ENCODE peak calls at places on chromosomes 16 and 17, in eight cellular contexts. One of them, this sample, is unnamed.

GRCh38 chr17:55284944-55285339 is 20.2 kb downstream of the HLF start:
- DNase-seq in fibroblast of the aortic adventitia: no peak
- DNase-seq in CD4-positive, CD25-positive, alpha-beta regulatory T cell: no peak
- DNase-seq in kidney: no peak
- DNase-seq in right cardiac atrium: no peak
- DNase-seq in naive thymus-derived CD4-positive, alpha-beta T cell: no peak
- DNase-seq in heart right ventricle: no peak
- DNase-seq in CD8-positive, alpha-beta T cell: no peak
- DNase-seq in this sample: no peak

GRCh38 chr17:61408151-61409041 is 8.8 kb downstream of the TBX2 start:
- DNase-seq in fibroblast of the aortic adventitia: no peak
- DNase-seq in CD4-positive, CD25-positive, alpha-beta regulatory T cell: no peak
- DNase-seq in kidney: peak; percentile 74
- DNase-seq in right cardiac atrium: peak; percentile 60
- DNase-seq in naive thymus-derived CD4-positive, alpha-beta T cell: no peak
- DNase-seq in heart right ventricle: no peak
- DNase-seq in CD8-positive, alpha-beta T cell: no peak
- DNase-seq in this sample: peak; percentile 71

GRCh38 chr17:50935201-50936124 is 69.3 kb upstream of the TOB1 start:
- DNase-seq in fibroblast of the aortic adventitia: no peak
- DNase-seq in CD4-positive, CD25-positive, alpha-beta regulatory T cell: no peak
- DNase-seq in kidney: peak; percentile 87
- DNase-seq in right cardiac atrium: no peak
- DNase-seq in naive thymus-derived CD4-positive, alpha-beta T cell: no peak
- DNase-seq in heart right ventricle: peak; percentile 68
- DNase-seq in CD8-positive, alpha-beta T cell: no peak
- DNase-seq in this sample: peak; percentile 46

GRCh38 chr17:81453712-81454111 is 58.5 kb downstream of the BAHCC1 start:
- DNase-seq in fibroblast of the aortic adventitia: no peak
- DNase-seq in CD4-positive, CD25-positive, alpha-beta regulatory T cell: no peak
- DNase-seq in kidney: no peak
- DNase-seq in right cardiac atrium: no peak
- DNase-seq in naive thymus-derived CD4-positive, alpha-beta T cell: no peak
- DNase-seq in heart right ventricle: no peak
- DNase-seq in CD8-positive, alpha-beta T cell: peak; percentile 16
- DNase-seq in this sample: no peak

GRCh38 chr17:9109933-9110332 is 88.6 kb downstream of the NTN1 start:
- DNase-seq in fibroblast of the aortic adventitia: no peak
- DNase-seq in CD4-positive, CD25-positive, alpha-beta regulatory T cell: no peak
- DNase-seq in kidney: no peak
- DNase-seq in right cardiac atrium: no peak
- DNase-seq in naive thymus-derived CD4-positive, alpha-beta T cell: no peak
- DNase-seq in heart right ventricle: no peak
- DNase-seq in CD8-positive, alpha-beta T cell: no peak
- DNase-seq in this sample: peak; percentile 56

GRCh38 chr16:73781297-73781696 is 515.3 kb upstream of the PSMD7 start:
- DNase-seq in fibroblast of the aortic adventitia: no peak
- DNase-seq in CD4-positive, CD25-positive, alpha-beta regulatory T cell: no peak
- DNase-seq in kidney: no peak
- DNase-seq in right cardiac atrium: no peak
- DNase-seq in naive thymus-derived CD4-positive, alpha-beta T cell: no peak
- DNase-seq in heart right ventricle: no peak
- DNase-seq in CD8-positive, alpha-beta T cell: no peak
- DNase-seq in this sample: no peak

GRCh38 chr16:27311449-27311831 is 2.3 kb upstream of the IL4R start:
- DNase-seq in fibroblast of the aortic adventitia: no peak
- DNase-seq in CD4-positive, CD25-positive, alpha-beta regulatory T cell: no peak
- DNase-seq in kidney: no peak
- DNase-seq in right cardiac atrium: no peak
- DNase-seq in naive thymus-derived CD4-positive, alpha-beta T cell: no peak
- DNase-seq in heart right ventricle: no peak
- DNase-seq in CD8-positive, alpha-beta T cell: no peak
- DNase-seq in this sample: no peak

GRCh38 chr17:75814900-75815373 is 29.3 kb downstream of the UNC13D start:
- DNase-seq in fibroblast of the aortic adventitia: peak; percentile 59
- DNase-seq in CD4-positive, CD25-positive, alpha-beta regulatory T cell: no peak
- DNase-seq in kidney: peak; percentile 72
- DNase-seq in right cardiac atrium: peak; percentile 35
- DNase-seq in naive thymus-derived CD4-positive, alpha-beta T cell: no peak
- DNase-seq in heart right ventricle: no peak
- DNase-seq in CD8-positive, alpha-beta T cell: no peak
- DNase-seq in this sample: peak; percentile 38

GRCh38 chr17:38872671-38873385 is 3.0 kb downstream of the LASP1 start:
- DNase-seq in fibroblast of the aortic adventitia: no peak
- DNase-seq in CD4-positive, CD25-positive, alpha-beta regulatory T cell: no peak
- DNase-seq in kidney: no peak
- DNase-seq in right cardiac atrium: no peak
- DNase-seq in naive thymus-derived CD4-positive, alpha-beta T cell: no peak
- DNase-seq in heart right ventricle: no peak
- DNase-seq in CD8-positive, alpha-beta T cell: no peak
- DNase-seq in this sample: no peak

GRCh38 chr17:38875477-38876080 is 5.7 kb downstream of the LASP1 start:
- DNase-seq in fibroblast of the aortic adventitia: no peak
- DNase-seq in CD4-positive, CD25-positive, alpha-beta regulatory T cell: no peak
- DNase-seq in kidney: no peak
- DNase-seq in right cardiac atrium: peak; percentile 42
- DNase-seq in naive thymus-derived CD4-positive, alpha-beta T cell: no peak
- DNase-seq in heart right ventricle: no peak
- DNase-seq in CD8-positive, alpha-beta T cell: no peak
- DNase-seq in this sample: peak; percentile 39

GRCh38 chr17:38871992-38872605 is 2.2 kb downstream of the LASP1 start:
- DNase-seq in fibroblast of the aortic adventitia: no peak
- DNase-seq in CD4-positive, CD25-positive, alpha-beta regulatory T cell: no peak
- DNase-seq in kidney: no peak
- DNase-seq in right cardiac atrium: no peak
- DNase-seq in naive thymus-derived CD4-positive, alpha-beta T cell: no peak
- DNase-seq in heart right ventricle: no peak
- DNase-seq in CD8-positive, alpha-beta T cell: no peak
- DNase-seq in this sample: no peak

GRCh38 chr17:38874505-38875419 is 4.9 kb downstream of the LASP1 start:
- DNase-seq in fibroblast of the aortic adventitia: peak; percentile 28
- DNase-seq in CD4-positive, CD25-positive, alpha-beta regulatory T cell: no peak
- DNase-seq in kidney: no peak
- DNase-seq in right cardiac atrium: peak; percentile 83
- DNase-seq in naive thymus-derived CD4-positive, alpha-beta T cell: no peak
- DNase-seq in heart right ventricle: no peak
- DNase-seq in CD8-positive, alpha-beta T cell: no peak
- DNase-seq in this sample: no peak

DNA sequence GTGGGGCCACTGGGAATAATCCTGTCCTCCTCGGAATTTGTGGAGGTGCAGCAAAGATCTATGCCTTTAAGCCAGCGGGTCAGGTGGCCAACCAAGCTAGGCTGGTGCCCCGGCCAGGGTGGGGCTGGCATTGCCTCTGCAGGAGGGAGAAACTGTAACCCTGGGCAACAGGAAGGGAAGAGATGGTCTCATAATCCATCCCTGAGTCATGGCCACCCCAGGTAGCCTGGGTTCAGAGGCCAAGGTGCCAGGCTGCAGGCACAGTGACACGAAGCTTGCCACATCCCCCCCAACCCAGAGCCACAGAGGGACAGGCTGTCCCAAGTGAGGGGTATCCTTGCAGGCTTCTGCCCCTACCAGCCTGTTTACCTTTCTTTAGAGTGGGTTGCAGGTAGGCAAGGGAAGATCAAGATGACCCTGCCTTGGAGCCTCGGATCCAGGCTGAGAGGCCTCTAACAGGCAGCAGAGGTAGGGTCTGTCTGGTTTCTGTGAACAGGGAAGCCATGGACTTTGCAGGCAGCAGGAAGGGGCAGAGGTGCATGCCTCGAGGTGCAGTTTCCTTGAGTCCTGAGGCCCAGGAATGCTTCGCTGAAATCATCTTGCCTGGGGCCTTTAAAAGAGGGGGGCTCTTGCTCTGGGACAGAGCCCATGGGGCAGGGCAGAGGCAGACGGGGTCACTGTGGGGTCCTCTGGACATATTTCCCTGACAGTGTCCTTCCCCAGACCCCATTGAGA is 4.0 kb downstream of the LASP1 start:
- DNase-seq in fibroblast of the aortic adventitia: no peak
- DNase-seq in CD4-positive, CD25-positive, alpha-beta regulatory T cell: no peak
- DNase-seq in kidney: no peak
- DNase-seq in right cardiac atrium: no peak
- DNase-seq in naive thymus-derived CD4-positive, alpha-beta T cell: no peak
- DNase-seq in heart right ventricle: no peak
- DNase-seq in CD8-positive, alpha-beta T cell: no peak
- DNase-seq in this sample: no peak
- H3K4me3 ChIP-seq in fibroblast of the aortic adventitia: peak overlapping the region; percentile 31
- H3K4me3 ChIP-seq in CD4-positive, CD25-positive, alpha-beta regulatory T cell: no peak overlapping the region
- H3K4me3 ChIP-seq in kidney: no peak overlapping the region
- H3K4me3 ChIP-seq in right cardiac atrium: no peak overlapping the region
- H3K4me3 ChIP-seq in naive thymus-derived CD4-positive, alpha-beta T cell: no peak overlapping the region
- H3K4me3 ChIP-seq in heart right ventricle: no peak overlapping the region
- H3K4me3 ChIP-seq in CD8-positive, alpha-beta T cell: no peak overlapping the region
- H3K4me3 ChIP-seq in this sample: no peak overlapping the region

DNA sequence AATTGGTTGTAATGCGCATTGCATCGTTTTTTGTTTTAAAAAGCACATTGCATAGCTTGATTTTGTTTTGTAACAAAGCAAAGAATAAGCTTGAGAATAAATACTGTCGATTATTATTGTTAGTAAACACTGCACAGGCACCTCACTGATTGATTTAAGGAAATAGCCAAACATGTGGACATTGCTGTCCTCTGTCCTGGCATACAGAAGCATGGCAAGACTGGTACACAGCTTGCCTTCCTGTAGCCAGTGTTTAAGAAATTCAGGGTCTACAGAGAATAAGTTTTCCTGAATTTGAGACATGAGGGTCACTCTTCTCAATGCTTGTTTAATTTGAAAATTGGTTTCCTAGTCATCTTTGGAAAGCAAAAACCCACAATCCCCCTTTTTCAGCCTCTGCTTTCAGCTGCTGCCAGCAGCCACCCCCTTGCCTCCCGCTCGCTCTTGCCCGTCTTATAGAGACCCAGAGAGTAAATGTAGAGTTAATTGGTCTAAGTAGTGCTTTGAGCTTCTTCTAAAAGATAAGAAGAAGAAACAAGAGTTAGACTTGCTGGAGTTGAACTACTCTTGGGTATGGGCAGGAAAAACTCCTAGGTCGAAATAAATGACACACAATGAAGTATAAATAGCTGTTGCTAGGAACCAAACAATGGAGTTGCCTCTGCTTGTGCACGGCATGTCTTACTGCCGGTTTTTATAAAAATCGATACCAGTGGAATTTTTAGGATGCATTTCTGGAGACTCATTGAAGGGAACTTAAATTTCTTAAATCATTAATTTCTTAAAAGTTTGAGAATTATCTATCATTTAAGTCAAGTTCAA is 116.6 kb downstream of the MRTFB start:
- DNase-seq in fibroblast of the aortic adventitia: no peak
- DNase-seq in CD4-positive, CD25-positive, alpha-beta regulatory T cell: no peak
- DNase-seq in kidney: no peak
- DNase-seq in right cardiac atrium: no peak
- DNase-seq in naive thymus-derived CD4-positive, alpha-beta T cell: no peak
- DNase-seq in heart right ventricle: no peak
- DNase-seq in CD8-positive, alpha-beta T cell: no peak
- DNase-seq in this sample: no peak
- H3K4me3 ChIP-seq in fibroblast of the aortic adventitia: no peak overlapping the region
- H3K4me3 ChIP-seq in CD4-positive, CD25-positive, alpha-beta regulatory T cell: no peak overlapping the region
- H3K4me3 ChIP-seq in kidney: peak overlapping the region; percentile 4
- H3K4me3 ChIP-seq in right cardiac atrium: peak overlapping the region; percentile 73
- H3K4me3 ChIP-seq in naive thymus-derived CD4-positive, alpha-beta T cell: no peak overlapping the region
- H3K4me3 ChIP-seq in heart right ventricle: peak overlapping the region; percentile 36
- H3K4me3 ChIP-seq in CD8-positive, alpha-beta T cell: no peak overlapping the region
- H3K4me3 ChIP-seq in this sample: no peak overlapping the region

DNA sequence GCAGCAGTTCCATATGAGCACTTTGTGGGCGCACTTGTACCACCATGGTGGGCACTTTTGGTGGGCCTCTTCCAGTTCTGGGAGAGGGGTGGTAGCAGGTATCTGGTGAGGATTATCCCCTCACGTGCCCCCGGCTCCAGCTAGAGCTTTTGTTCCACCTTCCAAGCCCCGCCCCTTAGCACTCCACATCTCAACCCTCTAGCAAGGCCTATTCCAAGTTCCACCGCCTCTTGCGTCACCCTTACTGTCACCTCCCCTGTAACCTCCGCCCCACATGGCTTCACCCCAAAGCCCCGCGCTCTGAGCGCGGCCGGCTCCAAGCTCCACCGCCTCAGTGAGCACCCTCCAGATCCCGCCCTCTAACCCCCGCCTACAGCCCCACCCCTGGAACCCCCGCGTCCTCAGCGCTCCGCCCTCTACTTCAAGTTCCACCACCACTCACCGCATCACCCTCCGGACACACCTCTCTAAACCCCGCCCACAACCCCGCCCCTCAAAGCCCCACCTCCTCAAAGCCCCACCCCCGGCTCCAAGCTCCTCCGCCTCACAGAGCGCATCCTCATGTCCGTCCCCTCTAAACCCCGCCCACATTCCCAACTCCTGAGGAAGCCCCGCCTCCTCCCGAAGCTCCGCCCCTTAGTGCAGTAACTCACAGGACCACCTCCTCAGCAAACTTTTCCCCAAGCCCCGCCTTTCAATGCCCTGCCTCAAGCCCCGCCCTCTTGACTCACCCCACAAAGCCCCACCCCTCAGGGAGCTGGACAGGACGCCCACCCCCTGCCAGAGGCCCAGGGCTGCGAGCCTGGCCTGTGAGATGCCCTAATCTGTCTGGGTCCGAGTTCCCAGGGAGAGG is 11.1 kb downstream of the SCN4A start:
- DNase-seq in fibroblast of the aortic adventitia: peak; percentile 63
- DNase-seq in CD4-positive, CD25-positive, alpha-beta regulatory T cell: peak; percentile 26
- DNase-seq in kidney: peak; percentile 90
- DNase-seq in right cardiac atrium: peak; percentile 90
- DNase-seq in naive thymus-derived CD4-positive, alpha-beta T cell: no peak
- DNase-seq in heart right ventricle: peak; percentile 74
- DNase-seq in CD8-positive, alpha-beta T cell: no peak
- DNase-seq in this sample: peak; percentile 98
- H3K4me3 ChIP-seq in fibroblast of the aortic adventitia: peak overlapping the region; percentile 28
- H3K4me3 ChIP-seq in CD4-positive, CD25-positive, alpha-beta regulatory T cell: no peak overlapping the region
- H3K4me3 ChIP-seq in kidney: no peak overlapping the region
- H3K4me3 ChIP-seq in right cardiac atrium: peak overlapping the region; percentile 12
- H3K4me3 ChIP-seq in naive thymus-derived CD4-positive, alpha-beta T cell: no peak overlapping the region
- H3K4me3 ChIP-seq in heart right ventricle: no peak overlapping the region
- H3K4me3 ChIP-seq in CD8-positive, alpha-beta T cell: no peak overlapping the region
- H3K4me3 ChIP-seq in this sample: peak overlapping the region; percentile 40

GRCh38 chr16:13391337-13391736 is 489.9 kb downstream of the SHISA9 start:
- DNase-seq in fibroblast of the aortic adventitia: no peak
- DNase-seq in CD4-positive, CD25-positive, alpha-beta regulatory T cell: no peak
- DNase-seq in kidney: no peak
- DNase-seq in right cardiac atrium: no peak
- DNase-seq in naive thymus-derived CD4-positive, alpha-beta T cell: no peak
- DNase-seq in heart right ventricle: no peak
- DNase-seq in CD8-positive, alpha-beta T cell: no peak
- DNase-seq in this sample: no peak

GRCh38 chr16:13390986-13391305 is 489.5 kb downstream of the SHISA9 start:
- DNase-seq in fibroblast of the aortic adventitia: no peak
- DNase-seq in CD4-positive, CD25-positive, alpha-beta regulatory T cell: no peak
- DNase-seq in kidney: no peak
- DNase-seq in right cardiac atrium: no peak
- DNase-seq in naive thymus-derived CD4-positive, alpha-beta T cell: no peak
- DNase-seq in heart right ventricle: no peak
- DNase-seq in CD8-positive, alpha-beta T cell: no peak
- DNase-seq in this sample: no peak

GRCh38 chr16:13392341-13392740 is 490.9 kb downstream of the SHISA9 start:
- DNase-seq in fibroblast of the aortic adventitia: no peak
- DNase-seq in CD4-positive, CD25-positive, alpha-beta regulatory T cell: no peak
- DNase-seq in kidney: no peak
- DNase-seq in right cardiac atrium: no peak
- DNase-seq in naive thymus-derived CD4-positive, alpha-beta T cell: no peak
- DNase-seq in heart right ventricle: no peak
- DNase-seq in CD8-positive, alpha-beta T cell: no peak
- DNase-seq in this sample: no peak

GRCh38 chr16:13393816-13394215 is 492.4 kb downstream of the SHISA9 start:
- DNase-seq in fibroblast of the aortic adventitia: no peak
- DNase-seq in CD4-positive, CD25-positive, alpha-beta regulatory T cell: no peak
- DNase-seq in kidney: no peak
- DNase-seq in right cardiac atrium: no peak
- DNase-seq in naive thymus-derived CD4-positive, alpha-beta T cell: no peak
- DNase-seq in heart right ventricle: no peak
- DNase-seq in CD8-positive, alpha-beta T cell: no peak
- DNase-seq in this sample: no peak

DNA sequence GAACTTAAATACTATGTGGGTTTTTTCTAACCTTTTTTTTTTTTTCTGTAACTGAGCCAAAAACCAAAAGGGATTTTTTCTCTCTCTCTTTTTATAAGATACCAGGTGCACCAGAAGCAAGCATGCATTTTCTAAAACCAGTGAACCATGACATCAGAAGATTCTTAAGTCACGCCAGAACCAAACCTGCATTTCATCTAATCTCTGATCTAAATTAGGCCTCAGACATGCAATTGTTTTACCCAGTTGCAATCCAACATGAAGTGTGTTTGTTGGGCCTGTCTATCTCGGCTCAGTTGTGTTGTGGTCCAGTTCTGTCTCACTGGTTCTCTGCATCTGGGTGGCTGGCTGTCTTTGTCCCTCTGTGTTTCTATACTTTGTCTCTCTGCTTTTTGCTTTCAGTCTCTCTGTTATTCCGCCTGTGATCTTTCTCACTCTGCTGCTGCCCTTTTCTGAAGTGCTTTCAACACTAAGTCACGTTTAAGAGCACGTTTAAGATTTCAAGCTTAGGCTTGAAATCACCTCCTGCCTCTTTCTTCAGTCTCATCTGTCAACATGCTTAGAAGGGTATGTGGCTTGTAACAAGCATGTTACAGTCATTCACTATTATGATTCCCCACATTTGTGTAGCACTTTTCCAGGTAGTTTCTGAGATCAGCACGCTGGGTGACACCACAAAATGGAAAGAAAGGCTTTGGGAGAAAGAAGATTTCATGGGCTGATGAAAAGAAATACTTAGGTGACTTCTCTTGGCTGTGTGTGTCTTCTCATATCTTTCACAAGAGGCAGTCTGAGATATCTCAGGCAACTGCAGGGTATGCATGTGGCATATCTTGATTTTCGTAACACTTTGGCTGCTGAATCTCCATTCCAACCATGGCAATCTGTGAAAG is 488.9 kb downstream of the SHISA9 start:
- DNase-seq in fibroblast of the aortic adventitia: no peak
- DNase-seq in CD4-positive, CD25-positive, alpha-beta regulatory T cell: no peak
- DNase-seq in kidney: no peak
- DNase-seq in right cardiac atrium: no peak
- DNase-seq in naive thymus-derived CD4-positive, alpha-beta T cell: no peak
- DNase-seq in heart right ventricle: no peak
- DNase-seq in CD8-positive, alpha-beta T cell: no peak
- DNase-seq in this sample: no peak
- H3K4me3 ChIP-seq in fibroblast of the aortic adventitia: no peak overlapping the region
- H3K4me3 ChIP-seq in CD4-positive, CD25-positive, alpha-beta regulatory T cell: no peak overlapping the region
- H3K4me3 ChIP-seq in kidney: no peak overlapping the region
- H3K4me3 ChIP-seq in right cardiac atrium: no peak overlapping the region
- H3K4me3 ChIP-seq in naive thymus-derived CD4-positive, alpha-beta T cell: no peak overlapping the region
- H3K4me3 ChIP-seq in heart right ventricle: no peak overlapping the region
- H3K4me3 ChIP-seq in CD8-positive, alpha-beta T cell: no peak overlapping the region
- H3K4me3 ChIP-seq in this sample: no peak overlapping the region

This sample was measured in H7.